ENCODE peak calls at places on chromosomes 11 and 22, in ten cellular contexts. G is fibroblast of lung, I is astrocyte of the spinal cord, H is mesothelial cell of epicardium, Z is upper lobe of left lung, K is heart right ventricle, W is ovary, L is GM10248, T is NB4, O is nephron progenitor cell. D is an unnamed sample.

GRCh38 chr22:28743852-28744251 is 2.0 kb downstream of the HSCB start:
- DNase-seq in G (no peak), I (no peak), H (no peak), Z (no peak), K (no peak), W (no peak), L (no peak), T (no peak), O (no peak), D (no peak)

GRCh38 chr11:47916361-47916841 is 64.0 kb upstream of the PTPRJ start:
- DNase-seq in G (no peak), I (no peak), H (peak; percentile 53), Z (no peak), K (peak; percentile 59), W (peak; percentile 47), L (no peak), T (no peak), O (no peak), D (no peak)

GRCh38 chr11:60992842-60993409 is 21.4 kb downstream of the CD6 start:
- DNase-seq in G (no peak), I (no peak), H (no peak), Z (no peak), K (no peak), W (peak; percentile 39), L (no peak), T (no peak), O (no peak), D (no peak)

GRCh38 chr11:122727101-122727929 is 71.8 kb downstream of the UBASH3B start:
- DNase-seq in G (no peak), I (no peak), H (no peak), Z (no peak), K (no peak), W (no peak), L (peak; percentile 66), T (peak; percentile 46), O (no peak), D (no peak)

GRCh38 chr11:27933992-27934829 is 173.7 kb downstream of the KIF18A start:
- DNase-seq in G (peak; percentile 93), I (peak; percentile 98), H (no peak), Z (no peak), K (no peak), W (no peak), L (no peak), T (no peak), O (peak; percentile 4), D (peak; percentile 28)

GRCh38 chr22:46695346-46696224 is 42.5 kb downstream of the CERK start:
- DNase-seq in G (no peak), I (no peak), H (no peak), Z (no peak), K (no peak), W (no peak), L (no peak), T (no peak), O (no peak), D (no peak)

GRCh38 chr11:126661051-126661450 is 305.6 kb downstream of the ST3GAL4 start:
- DNase-seq in G (no peak), I (no peak), H (no peak), Z (no peak), K (no peak), W (no peak), L (no peak), T (no peak), O (no peak), D (no peak)

GRCh38 chr22:45444168-45444567 is 30.7 kb downstream of the RIBC2 start:
- DNase-seq in G (peak; percentile 56), I (no peak), H (no peak), Z (no peak), K (no peak), W (no peak), L (no peak), T (no peak), O (no peak), D (no peak)

GRCh38 chr11:11940551-11940950 is 67.9 kb downstream of the DKK3 start:
- DNase-seq in G (no peak), I (no peak), H (no peak), Z (no peak), K (no peak), W (no peak), L (no peak), T (no peak), O (no peak), D (no peak)

GRCh38 chr11:115194798-115195101 is 309.5 kb downstream of the CADM1 start:
- DNase-seq in G (peak; percentile 83), I (no peak), H (no peak), Z (no peak), K (no peak), W (no peak), L (no peak), T (no peak), O (no peak), D (no peak)

GRCh38 chr11:28303477-28304191 is 195.4 kb downstream of the METTL15 start:
- DNase-seq in G (no peak), I (peak; percentile 2), H (no peak), Z (no peak), K (no peak), W (no peak), L (no peak), T (no peak), O (no peak), D (no peak)

GRCh38 chr22:36373258-36373579 is 14.5 kb downstream of the MYH9 start:
- DNase-seq in G (no peak), I (no peak), H (no peak), Z (peak; percentile 93), K (no peak), W (no peak), L (no peak), T (peak; percentile 92), O (no peak), D (no peak)

GRCh38 chr22:42397332-42398246 is 34.6 kb downstream of the NFAM1 start:
- DNase-seq in G (no peak), I (no peak), H (no peak), Z (peak; percentile 66), K (peak; percentile 34), W (no peak), L (peak; percentile 75), T (peak; percentile 85), O (no peak), D (no peak)

GRCh38 chr11:10305262-10305963 is 540 bp downstream of the ADM start:
- DNase-seq in G (peak; percentile 27), I (peak; percentile 32), H (peak; percentile 66), Z (peak; percentile 64), K (no peak), W (peak; percentile 52), L (peak; percentile 20), T (peak; percentile 71), O (peak; percentile 61), D (peak; percentile 61)

GRCh38 chr11:124875943-124876817 is 10.9 kb downstream of the ROBO3 start:
- DNase-seq in G (peak; percentile 97), I (peak; percentile 97), H (peak; percentile 86), Z (peak; percentile 86), K (peak; percentile 89), W (peak; percentile 96), L (peak; percentile 91), T (peak; percentile 72), O (peak; percentile 88), D (peak; percentile 95)

GRCh38 chr22:40631925-40632324 is 4.6 kb downstream of the MRTFA start:
- DNase-seq in G (no peak), I (no peak), H (no peak), Z (no peak), K (no peak), W (no peak), L (no peak), T (no peak), O (no peak), D (no peak)

DNA sequence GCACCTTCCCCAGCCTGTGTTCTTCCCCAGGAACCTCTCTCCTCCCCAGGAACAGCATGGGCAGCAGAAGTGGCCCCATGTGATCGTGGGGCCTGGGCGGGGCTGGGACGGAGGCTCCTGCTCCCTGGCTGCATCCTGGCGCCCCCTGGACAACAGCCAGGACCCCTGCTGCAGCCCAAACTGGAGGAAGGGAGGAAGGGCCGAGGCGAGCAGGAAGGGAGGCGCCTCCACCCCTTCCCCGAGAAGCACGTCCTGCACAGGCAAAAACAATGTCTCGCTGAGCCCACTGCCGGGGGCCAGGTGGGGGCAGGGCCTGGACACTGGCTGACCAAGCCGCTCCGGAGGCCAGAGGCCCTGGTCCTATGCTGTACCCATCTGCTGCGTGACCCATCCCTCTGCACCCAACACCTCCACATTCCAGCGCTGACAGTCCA is 15.0 kb upstream of the MFNG start:
- DNase-seq in G (no peak), I (peak; percentile 48), H (no peak), Z (peak; percentile 61), K (peak; percentile 77), W (peak; percentile 51), L (no peak), T (no peak), O (no peak), D (no peak)
- TF ChIP-seq CTCF in G (no peak), I (no peak), H (no peak), Z (no peak), K (no peak), W (no peak), L (no peak), T (no peak), O (no peak), D (no peak)

DNA sequence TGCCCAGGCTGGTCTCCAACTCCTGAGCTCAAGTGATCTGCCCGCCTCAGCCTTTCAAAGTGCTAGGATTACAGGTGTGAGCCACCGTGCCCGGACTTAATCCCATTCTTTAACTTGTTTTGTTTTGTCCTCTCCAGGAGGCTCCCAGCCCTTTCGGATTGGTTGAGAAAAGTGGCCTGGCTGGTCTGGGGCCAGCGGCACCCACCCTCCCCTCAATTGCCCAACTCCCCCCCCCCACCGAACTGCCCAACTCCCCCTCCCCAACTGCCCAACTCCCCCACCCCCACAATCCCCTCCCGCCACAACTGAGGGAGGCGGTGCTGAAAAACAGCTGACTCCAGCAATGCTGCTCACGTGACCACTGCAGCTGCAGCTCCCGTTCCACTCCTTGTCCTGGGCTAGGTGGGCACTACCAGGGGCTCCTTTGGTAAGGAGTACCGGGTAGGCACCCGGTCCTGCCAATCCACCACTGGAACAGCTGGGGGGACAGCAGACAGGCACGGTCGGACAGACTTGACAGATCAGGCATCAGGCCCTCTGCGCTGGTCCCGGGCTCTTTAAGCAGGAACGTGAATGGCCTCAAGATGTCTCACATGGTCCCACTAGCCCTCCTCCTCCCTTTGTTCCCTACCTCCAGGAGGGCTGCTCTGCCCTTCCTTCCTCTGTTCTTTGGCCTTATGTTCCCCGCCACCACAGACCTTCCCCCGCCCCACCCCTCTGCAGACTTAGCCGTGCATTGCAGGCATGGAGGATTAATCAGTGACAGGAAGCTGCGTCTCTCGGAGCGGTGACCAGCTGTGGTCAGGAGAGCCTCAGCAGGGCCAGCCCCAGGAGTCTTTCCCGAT is at the start of gene TCN2:
- DNase-seq in G (peak; percentile 83), I (peak; percentile 93), H (peak; percentile 66), Z (peak; percentile 89), K (peak; percentile 76), W (peak; percentile 68), L (peak; percentile 73), T (peak; percentile 91), O (peak; percentile 55), D (peak; percentile 35)
- TF ChIP-seq CTCF in G (no peak), I (no peak), H (no peak), Z (no peak), K (no peak), W (no peak), L (no peak), T (no peak), O (no peak), D (no peak)

GRCh38 chr22:30947821-30948454 is 20.6 kb downstream of the MORC2 start:
- DNase-seq in G (peak; percentile 79), I (peak; percentile 64), H (no peak), Z (no peak), K (peak; percentile 20), W (no peak), L (no peak), T (peak; percentile 49), O (no peak), D (peak; percentile 45)
- TF ChIP-seq CTCF in G (peak; percentile 57), I (peak; percentile 57), H (no peak), Z (peak; percentile 27), K (peak; percentile 80), W (peak; percentile 78), L (peak; percentile 48), T (no peak), O (peak; percentile 31), D (peak; percentile 51)

GRCh38 chr11:102184269-102184987 is 74.2 kb downstream of the YAP1 start:
- DNase-seq in G (no peak), I (no peak), H (no peak), Z (no peak), K (no peak), W (no peak), L (no peak), T (no peak), O (no peak), D (no peak)
- TF ChIP-seq CTCF in G (peak; percentile 5), I (no peak), H (no peak), Z (no peak), K (no peak), W (no peak), L (no peak), T (no peak), O (no peak), D (no peak)